ENCODE peak calls at places on chromosomes 6 and 20, in nine cellular contexts. L is right cardiac atrium; K is GOT3; H is ELR; N is nucleus accumbens; U is WTC11; P is HCEC 1CT; D is activated CD4-positive, alpha-beta memory T cell treated with anti-CD3 and anti-CD28 coated beads, Interleukin-2, amount 10 ng/mL, durations not matched to agents 7 days and 5 days; B is lower leg skin. M is an unnamed sample.

GRCh38 chr20:34708621-34709043 is 4.5 kb downstream of the TP53INP2 start:
- DNase-seq in B (peak), H (peak), K (no peak), P (peak), U (peak), N (peak), D (peak), L (peak), M (no peak)

GRCh38 chr6:80976336-80976735 is 776.1 kb downstream of the TENT5A start:
- DNase-seq in U (no peak), P (peak), N (no peak), K (no peak), D (no peak), L (no peak), B (no peak), H (peak), M (no peak)

GRCh38 chr20:61956396-61957342 is 109.0 kb downstream of the TAF4 start:
- DNase-seq in B (peak), U (no peak), P (no peak), H (no peak), K (no peak), N (no peak), D (no peak), L (no peak), M (no peak)

GRCh38 chr6:166769648-166770047 is 142.6 kb upstream of the RPS6KA2 start:
- DNase-seq in B (peak), N (no peak), L (no peak), K (no peak), H (no peak), U (no peak), P (no peak), D (no peak), M (no peak)

GRCh38 chr20:12199703-12200102 is 282.0 kb downstream of the BTBD3 start:
- DNase-seq in P (no peak), K (no peak), U (peak), L (no peak), H (no peak), N (no peak), B (no peak), D (no peak), M (no peak)

GRCh38 chr20:31662372-31662854 is 24.7 kb downstream of the COX4I2 start:
- DNase-seq in H (no peak), K (no peak), B (no peak), U (no peak), N (no peak), D (no peak), P (no peak), L (no peak), M (no peak)

GRCh38 chr6:137224890-137225198 is 5.7 kb upstream of the IFNGR1 start:
- DNase-seq in B (no peak), L (no peak), U (no peak), P (no peak), K (no peak), N (no peak), D (no peak), H (no peak), M (no peak)

GRCh38 chr6:169495601-169496000 is 206.2 kb downstream of the WDR27 start:
- DNase-seq in L (no peak), K (no peak), U (no peak), N (no peak), H (peak), D (no peak), B (no peak), P (peak), M (no peak)

GRCh38 chr6:155254139-155254538 is 9.7 kb upstream of the CLDN20 start:
- DNase-seq in U (no peak), K (no peak), D (no peak), N (no peak), L (no peak), B (no peak), H (no peak), P (no peak), M (no peak)

GRCh38 chr20:48411265-48411664 is 416.5 kb downstream of the PREX1 start:
- DNase-seq in L (no peak), U (no peak), D (no peak), B (no peak), P (no peak), H (no peak), N (peak), K (no peak), M (no peak)

GRCh38 chr20:25215521-25215920 is 20.0 kb downstream of the ENTPD6 start:
- DNase-seq in N (no peak), B (peak), D (no peak), U (no peak), K (no peak), P (no peak), H (no peak), L (no peak), M (no peak)

GRCh38 chr6:127267742-127268588 is 1.3 kb downstream of the RNF146 start:
- DNase-seq in L (no peak), K (no peak), P (no peak), N (no peak), H (peak), B (no peak), U (no peak), D (no peak), M (no peak)

GRCh38 chr6:29516108-29516507 is 28.4 kb upstream of the MAS1L start:
- DNase-seq in L (no peak), N (no peak), P (peak), H (peak), U (no peak), D (peak), K (no peak), B (peak), M (peak)

GRCh38 chr20:25053207-25054132 is 4.5 kb downstream of the ACSS1 start:
- DNase-seq in B (peak), H (no peak), L (peak), U (no peak), D (no peak), K (no peak), N (no peak), P (peak), M (no peak)

GRCh38 chr20:8153281-8153908 is 21.3 kb downstream of the PLCB1 start:
- DNase-seq in U (no peak), L (no peak), H (no peak), N (no peak), D (no peak), B (no peak), P (peak), K (no peak), M (peak)

GRCh38 chr6:12467706-12468670 is 177.8 kb downstream of the EDN1 start:
- DNase-seq in P (peak), B (no peak), K (no peak), L (no peak), U (no peak), H (no peak), D (no peak), N (no peak), M (no peak)

GRCh38 chr6:100246206-100246605 is 218.5 kb downstream of the SIM1 start:
- DNase-seq in D (no peak), H (no peak), K (no peak), B (no peak), P (no peak), L (no peak), N (no peak), U (no peak), M (no peak)

GRCh38 chr6:101294676-101295075 is 98.8 kb upstream of the GRIK2 start:
- DNase-seq in N (no peak), D (no peak), B (no peak), L (no peak), H (no peak), U (no peak), P (peak), K (no peak), M (no peak)

GRCh38 chr20:61736751-61737310 is 328.9 kb downstream of the TAF4 start:
- DNase-seq in N (no peak), D (no peak), L (no peak), B (no peak), P (no peak), H (no peak), K (no peak), U (no peak), M (no peak)

GRCh38 chr6:72624557-72625160 is 2.8 kb downstream of the KCNQ5 start:
- DNase-seq in P (peak), K (no peak), U (no peak), D (no peak), L (no peak), N (no peak), H (peak), B (no peak), M (no peak)

GRCh38 chr20:17654649-17655285 is 27.3 kb downstream of the RRBP1 start:
- DNase-seq in N (no peak), U (peak), H (peak), K (no peak), D (no peak), P (peak), L (no peak), B (no peak), M (no peak)

GRCh38 chr6:140020207-140020791 is 645.9 kb upstream of the CITED2 start:
- DNase-seq in N (no peak), H (no peak), P (no peak), U (no peak), B (no peak), D (no peak), K (no peak), L (no peak), M (no peak)

GRCh38 chr6:37783025-37783825 is 36.3 kb upstream of the ZFAND3 start:
- DNase-seq in U (peak), H (peak), K (no peak), P (no peak), N (peak), D (no peak), B (no peak), L (peak), M (no peak)

GRCh38 chr20:21074605-21075336 is 31.4 kb downstream of the LINC00237 start:
- DNase-seq in U (no peak), B (no peak), P (peak), N (no peak), K (no peak), D (no peak), L (no peak), H (peak), M (no peak)

GRCh38 chr6:4281341-4282293 is 146.2 kb upstream of the ECI2 start:
- DNase-seq in L (peak), P (no peak), H (no peak), B (peak), N (peak), D (no peak), K (no peak), U (peak), M (no peak)

GRCh38 chr20:5364136-5364821 is 47.5 kb upstream of the PROKR2 start:
- DNase-seq in U (no peak), D (no peak), P (no peak), K (no peak), L (no peak), B (no peak), N (no peak), H (no peak), M (no peak)

GRCh38 chr20:48766205-48766604 is 61.6 kb downstream of the PREX1 start:
- DNase-seq in U (no peak), D (no peak), B (no peak), P (no peak), K (no peak), H (no peak), N (no peak), L (no peak), M (no peak)

GRCh38 chr6:155177369-155177961 is 86.3 kb upstream of the CLDN20 start:
- DNase-seq in L (no peak), U (no peak), K (no peak), H (peak), P (peak), N (no peak), D (peak), B (no peak), M (no peak)

M was measured in brain pericyte.